ENCODE peak calls at places on chromosome 18, in ten cellular contexts. One of them, this sample, is unnamed. For H3K4me1, the result is how much of the 10 kb centered on the place peaks cover.

GRCh38 chr18:65988371-65988770 is 237.6 kb downstream of the CDH7 start:
- DNase-seq in Karpas-422: no peak
- DNase-seq in psoas muscle: no peak
- DNase-seq in GM23248: no peak
- DNase-seq in sigmoid colon: no peak
- DNase-seq in IMR-90: no peak
- DNase-seq in adipocyte: no peak
- DNase-seq in PC-9: no peak
- DNase-seq in CD4-positive, alpha-beta memory T cell: no peak
- DNase-seq in upper lobe of right lung: no peak
- DNase-seq in this sample: no peak

GRCh38 chr18:3603460-3604259 is 153.7 kb downstream of the TGIF1 start:
- DNase-seq in Karpas-422: peak
- DNase-seq in psoas muscle: no peak
- DNase-seq in GM23248: peak
- DNase-seq in sigmoid colon: peak
- DNase-seq in IMR-90: peak
- DNase-seq in adipocyte: peak
- DNase-seq in PC-9: peak
- DNase-seq in CD4-positive, alpha-beta memory T cell: no peak
- DNase-seq in upper lobe of right lung: no peak
- DNase-seq in this sample: no peak

GRCh38 chr18:23238152-23238531 is 102.9 kb downstream of the CABLES1 start:
- DNase-seq in Karpas-422: no peak
- DNase-seq in psoas muscle: no peak
- DNase-seq in GM23248: peak
- DNase-seq in sigmoid colon: peak
- DNase-seq in IMR-90: peak
- DNase-seq in adipocyte: no peak
- DNase-seq in PC-9: no peak
- DNase-seq in CD4-positive, alpha-beta memory T cell: no peak
- DNase-seq in upper lobe of right lung: no peak
- DNase-seq in this sample: peak

GRCh38 chr18:78642561-78643398 is 336.8 kb upstream of the SALL3 start:
- DNase-seq in Karpas-422: peak
- DNase-seq in psoas muscle: no peak
- DNase-seq in GM23248: no peak
- DNase-seq in sigmoid colon: no peak
- DNase-seq in IMR-90: no peak
- DNase-seq in adipocyte: no peak
- DNase-seq in PC-9: no peak
- DNase-seq in CD4-positive, alpha-beta memory T cell: no peak
- DNase-seq in upper lobe of right lung: no peak
- DNase-seq in this sample: no peak

GRCh38 chr18:37714621-37715020 is 149.0 kb upstream of the CELF4 start:
- DNase-seq in Karpas-422: no peak
- DNase-seq in psoas muscle: no peak
- DNase-seq in GM23248: no peak
- DNase-seq in sigmoid colon: no peak
- DNase-seq in IMR-90: no peak
- DNase-seq in adipocyte: no peak
- DNase-seq in PC-9: no peak
- DNase-seq in CD4-positive, alpha-beta memory T cell: no peak
- DNase-seq in upper lobe of right lung: no peak
- DNase-seq in this sample: no peak

GRCh38 chr18:37529863-37530262 is 35.7 kb downstream of the CELF4 start:
- DNase-seq in Karpas-422: no peak
- DNase-seq in psoas muscle: no peak
- DNase-seq in GM23248: no peak
- DNase-seq in sigmoid colon: no peak
- DNase-seq in IMR-90: no peak
- DNase-seq in adipocyte: no peak
- DNase-seq in PC-9: no peak
- DNase-seq in CD4-positive, alpha-beta memory T cell: no peak
- DNase-seq in upper lobe of right lung: no peak
- DNase-seq in this sample: no peak

GRCh38 chr18:8623549-8624106 is 14.4 kb downstream of the RAB12 start:
- DNase-seq in Karpas-422: no peak
- DNase-seq in psoas muscle: peak
- DNase-seq in GM23248: no peak
- DNase-seq in sigmoid colon: no peak
- DNase-seq in IMR-90: no peak
- DNase-seq in adipocyte: peak
- DNase-seq in PC-9: peak
- DNase-seq in CD4-positive, alpha-beta memory T cell: no peak
- DNase-seq in upper lobe of right lung: peak
- DNase-seq in this sample: peak

GRCh38 chr18:23191952-23192662 is 56.8 kb downstream of the CABLES1 start:
- DNase-seq in Karpas-422: no peak
- DNase-seq in psoas muscle: peak
- DNase-seq in GM23248: peak
- DNase-seq in sigmoid colon: peak
- DNase-seq in IMR-90: peak
- DNase-seq in adipocyte: peak
- DNase-seq in PC-9: no peak
- DNase-seq in CD4-positive, alpha-beta memory T cell: no peak
- DNase-seq in upper lobe of right lung: no peak
- DNase-seq in this sample: peak

GRCh38 chr18:55236150-55236931 is 277.1 kb upstream of the CCDC68 start:
- DNase-seq in Karpas-422: no peak
- DNase-seq in psoas muscle: no peak
- DNase-seq in GM23248: peak
- DNase-seq in sigmoid colon: no peak
- DNase-seq in IMR-90: peak
- DNase-seq in adipocyte: peak
- DNase-seq in PC-9: no peak
- DNase-seq in CD4-positive, alpha-beta memory T cell: no peak
- DNase-seq in upper lobe of right lung: no peak
- DNase-seq in this sample: no peak

GRCh38 chr18:48922801-48923730 is 27.7 kb downstream of the SMAD7 start:
- DNase-seq in Karpas-422: no peak
- DNase-seq in psoas muscle: peak
- DNase-seq in GM23248: peak
- DNase-seq in sigmoid colon: peak
- DNase-seq in IMR-90: peak
- DNase-seq in adipocyte: peak
- DNase-seq in PC-9: no peak
- DNase-seq in CD4-positive, alpha-beta memory T cell: no peak
- DNase-seq in upper lobe of right lung: peak
- DNase-seq in this sample: peak

GRCh38 chr18:995641-996040 is 91.0 kb downstream of the ADCYAP1 start:
- DNase-seq in Karpas-422: no peak
- DNase-seq in psoas muscle: no peak
- DNase-seq in GM23248: peak
- DNase-seq in sigmoid colon: no peak
- DNase-seq in IMR-90: peak
- DNase-seq in adipocyte: peak
- DNase-seq in PC-9: peak
- DNase-seq in CD4-positive, alpha-beta memory T cell: no peak
- DNase-seq in upper lobe of right lung: no peak
- DNase-seq in this sample: no peak

GRCh38 chr18:77069482-77069881 is 63.1 kb downstream of the MBP start:
- DNase-seq in Karpas-422: no peak
- DNase-seq in psoas muscle: no peak
- DNase-seq in GM23248: no peak
- DNase-seq in sigmoid colon: no peak
- DNase-seq in IMR-90: no peak
- DNase-seq in adipocyte: no peak
- DNase-seq in PC-9: no peak
- DNase-seq in CD4-positive, alpha-beta memory T cell: no peak
- DNase-seq in upper lobe of right lung: no peak
- DNase-seq in this sample: no peak

GRCh38 chr18:51278045-51278649 is 80.7 kb upstream of the MEX3C start:
- DNase-seq in Karpas-422: peak
- DNase-seq in psoas muscle: no peak
- DNase-seq in GM23248: peak
- DNase-seq in sigmoid colon: no peak
- DNase-seq in IMR-90: no peak
- DNase-seq in adipocyte: no peak
- DNase-seq in PC-9: peak
- DNase-seq in CD4-positive, alpha-beta memory T cell: no peak
- DNase-seq in upper lobe of right lung: no peak
- DNase-seq in this sample: no peak

GRCh38 chr18:2326999-2327398 is 244.3 kb downstream of the METTL4 start:
- DNase-seq in Karpas-422: no peak
- DNase-seq in psoas muscle: no peak
- DNase-seq in GM23248: peak
- DNase-seq in sigmoid colon: no peak
- DNase-seq in IMR-90: no peak
- DNase-seq in adipocyte: peak
- DNase-seq in PC-9: no peak
- DNase-seq in CD4-positive, alpha-beta memory T cell: no peak
- DNase-seq in upper lobe of right lung: no peak
- DNase-seq in this sample: no peak

GRCh38 chr18:6054443-6054842 is 159.1 kb upstream of the TMEM200C start:
- DNase-seq in Karpas-422: no peak
- DNase-seq in psoas muscle: no peak
- DNase-seq in GM23248: no peak
- DNase-seq in sigmoid colon: no peak
- DNase-seq in IMR-90: no peak
- DNase-seq in adipocyte: no peak
- DNase-seq in PC-9: no peak
- DNase-seq in CD4-positive, alpha-beta memory T cell: no peak
- DNase-seq in upper lobe of right lung: no peak
- DNase-seq in this sample: no peak

GRCh38 chr18:24878289-24878688 is 417.9 kb downstream of the HRH4 start:
- DNase-seq in Karpas-422: peak
- DNase-seq in psoas muscle: no peak
- DNase-seq in GM23248: peak
- DNase-seq in sigmoid colon: no peak
- DNase-seq in IMR-90: peak
- DNase-seq in adipocyte: peak
- DNase-seq in PC-9: no peak
- DNase-seq in CD4-positive, alpha-beta memory T cell: no peak
- DNase-seq in upper lobe of right lung: no peak
- DNase-seq in this sample: no peak

GRCh38 chr18:24876266-24876665 is 415.8 kb downstream of the HRH4 start:
- DNase-seq in Karpas-422: no peak
- DNase-seq in psoas muscle: no peak
- DNase-seq in GM23248: peak
- DNase-seq in sigmoid colon: no peak
- DNase-seq in IMR-90: no peak
- DNase-seq in adipocyte: no peak
- DNase-seq in PC-9: no peak
- DNase-seq in CD4-positive, alpha-beta memory T cell: no peak
- DNase-seq in upper lobe of right lung: no peak
- DNase-seq in this sample: no peak

GRCh38 chr18:24875761-24876160 is 415.3 kb downstream of the HRH4 start:
- DNase-seq in Karpas-422: no peak
- DNase-seq in psoas muscle: no peak
- DNase-seq in GM23248: peak
- DNase-seq in sigmoid colon: no peak
- DNase-seq in IMR-90: no peak
- DNase-seq in adipocyte: no peak
- DNase-seq in PC-9: no peak
- DNase-seq in CD4-positive, alpha-beta memory T cell: no peak
- DNase-seq in upper lobe of right lung: no peak
- DNase-seq in this sample: no peak

GRCh38 chr18:24875286-24875685 is 414.8 kb downstream of the HRH4 start:
- DNase-seq in Karpas-422: no peak
- DNase-seq in psoas muscle: no peak
- DNase-seq in GM23248: peak
- DNase-seq in sigmoid colon: no peak
- DNase-seq in IMR-90: no peak
- DNase-seq in adipocyte: no peak
- DNase-seq in PC-9: no peak
- DNase-seq in CD4-positive, alpha-beta memory T cell: no peak
- DNase-seq in upper lobe of right lung: no peak
- DNase-seq in this sample: no peak
- H3K4me3 ChIP-seq in Karpas-422: no peak
- H3K4me3 ChIP-seq in psoas muscle: no peak
- H3K4me3 ChIP-seq in GM23248: no peak
- H3K4me3 ChIP-seq in sigmoid colon: no peak
- H3K4me3 ChIP-seq in IMR-90: no peak
- H3K4me3 ChIP-seq in adipocyte: no peak
- H3K4me3 ChIP-seq in PC-9: no peak
- H3K4me3 ChIP-seq in CD4-positive, alpha-beta memory T cell: no peak
- H3K4me3 ChIP-seq in upper lobe of right lung: no peak
- H3K4me3 ChIP-seq in this sample: no peak

DNA sequence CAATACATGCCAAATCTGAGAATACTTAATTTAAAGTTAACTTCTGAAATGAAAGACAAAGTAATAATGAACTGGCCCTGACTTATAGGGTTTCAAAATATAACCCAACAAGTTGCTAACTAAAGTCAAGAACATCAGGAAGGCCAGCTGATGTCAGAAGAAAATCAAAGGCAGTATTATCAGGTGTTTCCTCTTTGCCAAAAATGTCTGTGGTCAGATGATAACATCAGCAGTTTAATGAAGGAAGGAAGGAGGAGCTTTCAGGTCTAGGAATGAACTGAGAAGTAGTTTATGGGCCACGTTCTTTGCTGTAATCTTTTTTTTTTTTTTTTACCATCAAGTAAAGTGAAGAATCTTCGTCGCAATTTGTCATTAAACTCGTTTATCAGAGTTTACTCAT is 40.9 kb downstream of the CDH2 start:
- DNase-seq in Karpas-422: no peak
- DNase-seq in psoas muscle: no peak
- DNase-seq in GM23248: no peak
- DNase-seq in sigmoid colon: no peak
- DNase-seq in IMR-90: no peak
- DNase-seq in adipocyte: no peak
- DNase-seq in PC-9: no peak
- DNase-seq in CD4-positive, alpha-beta memory T cell: no peak
- DNase-seq in upper lobe of right lung: no peak
- DNase-seq in this sample: no peak
- H3K4me1 ChIP-seq in Karpas-422: under half
- H3K4me1 ChIP-seq in psoas muscle: under half
- H3K4me1 ChIP-seq in GM23248: under half
- H3K4me1 ChIP-seq in sigmoid colon: under half
- H3K4me1 ChIP-seq in IMR-90: under half
- H3K4me1 ChIP-seq in adipocyte: under half
- H3K4me1 ChIP-seq in PC-9: under half
- H3K4me1 ChIP-seq in CD4-positive, alpha-beta memory T cell: under half
- H3K4me1 ChIP-seq in upper lobe of right lung: under half
- H3K4me1 ChIP-seq in this sample: under half

GRCh38 chr18:58525928-58526424 is 102.9 kb downstream of the ALPK2 start:
- DNase-seq in Karpas-422: no peak
- DNase-seq in psoas muscle: no peak
- DNase-seq in GM23248: no peak
- DNase-seq in sigmoid colon: no peak
- DNase-seq in IMR-90: no peak
- DNase-seq in adipocyte: no peak
- DNase-seq in PC-9: no peak
- DNase-seq in CD4-positive, alpha-beta memory T cell: no peak
- DNase-seq in upper lobe of right lung: no peak
- DNase-seq in this sample: no peak
- H3K4me3 ChIP-seq in Karpas-422: no peak
- H3K4me3 ChIP-seq in psoas muscle: no peak
- H3K4me3 ChIP-seq in GM23248: no peak
- H3K4me3 ChIP-seq in sigmoid colon: no peak
- H3K4me3 ChIP-seq in IMR-90: no peak
- H3K4me3 ChIP-seq in adipocyte: no peak
- H3K4me3 ChIP-seq in PC-9: no peak
- H3K4me3 ChIP-seq in CD4-positive, alpha-beta memory T cell: no peak
- H3K4me3 ChIP-seq in upper lobe of right lung: no peak
- H3K4me3 ChIP-seq in this sample: no peak

DNA sequence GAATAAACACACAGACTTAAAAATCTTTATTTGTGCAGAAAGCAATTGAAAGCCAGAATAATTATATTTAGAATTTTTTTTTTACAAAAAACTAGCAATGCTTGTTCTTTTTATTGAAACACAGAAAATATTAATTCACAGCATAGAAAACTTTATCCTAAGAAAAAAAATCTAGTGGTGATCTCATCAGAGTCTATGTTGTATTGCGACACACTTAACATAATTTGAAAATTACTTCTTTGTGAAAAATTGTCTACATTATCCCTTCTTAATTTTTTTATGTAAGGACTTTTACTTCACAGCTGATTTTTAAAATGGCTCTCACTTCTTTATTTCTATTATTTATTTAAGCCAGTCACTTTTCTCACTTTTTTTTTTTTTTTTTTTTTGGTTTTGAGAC is 103.4 kb downstream of the LDLRAD4 start:
- DNase-seq in Karpas-422: no peak
- DNase-seq in psoas muscle: no peak
- DNase-seq in GM23248: peak
- DNase-seq in sigmoid colon: no peak
- DNase-seq in IMR-90: no peak
- DNase-seq in adipocyte: peak
- DNase-seq in PC-9: no peak
- DNase-seq in CD4-positive, alpha-beta memory T cell: no peak
- DNase-seq in upper lobe of right lung: no peak
- DNase-seq in this sample: no peak
- H3K4me1 ChIP-seq in Karpas-422: under half
- H3K4me1 ChIP-seq in psoas muscle: under half
- H3K4me1 ChIP-seq in GM23248: under half
- H3K4me1 ChIP-seq in sigmoid colon: under half
- H3K4me1 ChIP-seq in IMR-90: under half
- H3K4me1 ChIP-seq in adipocyte: under half
- H3K4me1 ChIP-seq in PC-9: under half
- H3K4me1 ChIP-seq in CD4-positive, alpha-beta memory T cell: under half
- H3K4me1 ChIP-seq in upper lobe of right lung: under half
- H3K4me1 ChIP-seq in this sample: under half